ENCODE peak calls at places on chromosomes 13 and 19, in nine cellular contexts. One of them, this sample, is unnamed.

GRCh38 chr13:32323912-32324311 is 8.6 kb downstream of the BRCA2 start:
- DNase-seq in DMS 273 treated with DMSO at 0.1 percent for 48 hours: no peak
- DNase-seq in AG04449: no peak
- DNase-seq in GM23338: no peak
- DNase-seq in activated CD4-positive, alpha-beta T cell treated with anti-CD3 and anti-CD28 coated beads, Interleukin-2, amount 50 U/mL, for 24 hours: no peak
- DNase-seq in B cell: no peak
- DNase-seq in C1 segment of cervical spinal cord: no peak
- DNase-seq in left colon: no peak
- DNase-seq in endodermal cell: no peak
- DNase-seq in this sample: no peak

GRCh38 chr19:10428996-10429381 is 8.7 kb downstream of the PDE4A start:
- DNase-seq in DMS 273 treated with DMSO at 0.1 percent for 48 hours: no peak
- DNase-seq in AG04449: no peak
- DNase-seq in GM23338: no peak
- DNase-seq in activated CD4-positive, alpha-beta T cell treated with anti-CD3 and anti-CD28 coated beads, Interleukin-2, amount 50 U/mL, for 24 hours: no peak
- DNase-seq in B cell: no peak
- DNase-seq in C1 segment of cervical spinal cord: no peak
- DNase-seq in left colon: no peak
- DNase-seq in endodermal cell: no peak
- DNase-seq in this sample: no peak

GRCh38 chr13:26062853-26063444 is 11.1 kb upstream of the SHISA2 start:
- DNase-seq in DMS 273 treated with DMSO at 0.1 percent for 48 hours: no peak
- DNase-seq in AG04449: no peak
- DNase-seq in GM23338: peak; percentile 74
- DNase-seq in activated CD4-positive, alpha-beta T cell treated with anti-CD3 and anti-CD28 coated beads, Interleukin-2, amount 50 U/mL, for 24 hours: no peak
- DNase-seq in B cell: no peak
- DNase-seq in C1 segment of cervical spinal cord: peak; percentile 21
- DNase-seq in left colon: no peak
- DNase-seq in endodermal cell: peak; percentile 68
- DNase-seq in this sample: no peak

GRCh38 chr13:113155201-113155600 is 3.2 kb upstream of the PROZ start:
- DNase-seq in DMS 273 treated with DMSO at 0.1 percent for 48 hours: no peak
- DNase-seq in AG04449: no peak
- DNase-seq in GM23338: no peak
- DNase-seq in activated CD4-positive, alpha-beta T cell treated with anti-CD3 and anti-CD28 coated beads, Interleukin-2, amount 50 U/mL, for 24 hours: no peak
- DNase-seq in B cell: no peak
- DNase-seq in C1 segment of cervical spinal cord: no peak
- DNase-seq in left colon: no peak
- DNase-seq in endodermal cell: peak; percentile 41
- DNase-seq in this sample: peak; percentile 6

GRCh38 chr13:105937451-105937850 is 598.0 kb downstream of the EFNB2 start:
- DNase-seq in DMS 273 treated with DMSO at 0.1 percent for 48 hours: peak; percentile 46
- DNase-seq in AG04449: no peak
- DNase-seq in GM23338: peak; percentile 32
- DNase-seq in activated CD4-positive, alpha-beta T cell treated with anti-CD3 and anti-CD28 coated beads, Interleukin-2, amount 50 U/mL, for 24 hours: no peak
- DNase-seq in B cell: no peak
- DNase-seq in C1 segment of cervical spinal cord: no peak
- DNase-seq in left colon: no peak
- DNase-seq in endodermal cell: no peak
- DNase-seq in this sample: no peak

GRCh38 chr19:46624958-46625661 is at the start of gene PTGIR:
- DNase-seq in DMS 273 treated with DMSO at 0.1 percent for 48 hours: no peak
- DNase-seq in AG04449: no peak
- DNase-seq in GM23338: peak; percentile 40
- DNase-seq in activated CD4-positive, alpha-beta T cell treated with anti-CD3 and anti-CD28 coated beads, Interleukin-2, amount 50 U/mL, for 24 hours: no peak
- DNase-seq in B cell: peak; percentile 50
- DNase-seq in C1 segment of cervical spinal cord: no peak
- DNase-seq in left colon: peak; percentile 44
- DNase-seq in endodermal cell: no peak
- DNase-seq in this sample: no peak

GRCh38 chr13:21445759-21446158 is 13.3 kb downstream of the ZDHHC20 start:
- DNase-seq in DMS 273 treated with DMSO at 0.1 percent for 48 hours: no peak
- DNase-seq in AG04449: no peak
- DNase-seq in GM23338: peak; percentile 32
- DNase-seq in activated CD4-positive, alpha-beta T cell treated with anti-CD3 and anti-CD28 coated beads, Interleukin-2, amount 50 U/mL, for 24 hours: no peak
- DNase-seq in B cell: no peak
- DNase-seq in C1 segment of cervical spinal cord: no peak
- DNase-seq in left colon: no peak
- DNase-seq in endodermal cell: no peak
- DNase-seq in this sample: no peak

GRCh38 chr19:21052902-21053301 is 29.1 kb upstream of the ZNF714 start:
- DNase-seq in DMS 273 treated with DMSO at 0.1 percent for 48 hours: no peak
- DNase-seq in AG04449: no peak
- DNase-seq in GM23338: no peak
- DNase-seq in activated CD4-positive, alpha-beta T cell treated with anti-CD3 and anti-CD28 coated beads, Interleukin-2, amount 50 U/mL, for 24 hours: no peak
- DNase-seq in B cell: no peak
- DNase-seq in C1 segment of cervical spinal cord: no peak
- DNase-seq in left colon: no peak
- DNase-seq in endodermal cell: no peak
- DNase-seq in this sample: no peak

GRCh38 chr13:38340624-38341023 is 9.0 kb upstream of the UFM1 start:
- DNase-seq in DMS 273 treated with DMSO at 0.1 percent for 48 hours: no peak
- DNase-seq in AG04449: no peak
- DNase-seq in GM23338: no peak
- DNase-seq in activated CD4-positive, alpha-beta T cell treated with anti-CD3 and anti-CD28 coated beads, Interleukin-2, amount 50 U/mL, for 24 hours: no peak
- DNase-seq in B cell: no peak
- DNase-seq in C1 segment of cervical spinal cord: no peak
- DNase-seq in left colon: no peak
- DNase-seq in endodermal cell: no peak
- DNase-seq in this sample: no peak

GRCh38 chr13:67123165-67123564 is 107.0 kb downstream of the PCDH9 start:
- DNase-seq in DMS 273 treated with DMSO at 0.1 percent for 48 hours: no peak
- DNase-seq in AG04449: no peak
- DNase-seq in GM23338: no peak
- DNase-seq in activated CD4-positive, alpha-beta T cell treated with anti-CD3 and anti-CD28 coated beads, Interleukin-2, amount 50 U/mL, for 24 hours: no peak
- DNase-seq in B cell: no peak
- DNase-seq in C1 segment of cervical spinal cord: no peak
- DNase-seq in left colon: peak; percentile 12
- DNase-seq in endodermal cell: no peak
- DNase-seq in this sample: no peak

GRCh38 chr13:19071161-19071936 is 110.3 kb downstream of the TUBA3C start:
- DNase-seq in DMS 273 treated with DMSO at 0.1 percent for 48 hours: no peak
- DNase-seq in AG04449: no peak
- DNase-seq in GM23338: no peak
- DNase-seq in activated CD4-positive, alpha-beta T cell treated with anti-CD3 and anti-CD28 coated beads, Interleukin-2, amount 50 U/mL, for 24 hours: no peak
- DNase-seq in B cell: no peak
- DNase-seq in C1 segment of cervical spinal cord: no peak
- DNase-seq in left colon: no peak
- DNase-seq in endodermal cell: no peak
- DNase-seq in this sample: no peak

GRCh38 chr19:12766051-12766521 is 9.3 kb downstream of the HOOK2 start:
- DNase-seq in DMS 273 treated with DMSO at 0.1 percent for 48 hours: peak; percentile 27
- DNase-seq in AG04449: no peak
- DNase-seq in GM23338: peak; percentile 88
- DNase-seq in activated CD4-positive, alpha-beta T cell treated with anti-CD3 and anti-CD28 coated beads, Interleukin-2, amount 50 U/mL, for 24 hours: no peak
- DNase-seq in B cell: peak; percentile 89
- DNase-seq in C1 segment of cervical spinal cord: no peak
- DNase-seq in left colon: peak; percentile 93
- DNase-seq in endodermal cell: peak; percentile 95
- DNase-seq in this sample: peak; percentile 80

GRCh38 chr19:3700242-3701032 is at the start of gene PIP5K1C:
- DNase-seq in DMS 273 treated with DMSO at 0.1 percent for 48 hours: peak; percentile 63
- DNase-seq in AG04449: no peak
- DNase-seq in GM23338: peak; percentile 94
- DNase-seq in activated CD4-positive, alpha-beta T cell treated with anti-CD3 and anti-CD28 coated beads, Interleukin-2, amount 50 U/mL, for 24 hours: peak; percentile 85
- DNase-seq in B cell: peak; percentile 100
- DNase-seq in C1 segment of cervical spinal cord: peak; percentile 85
- DNase-seq in left colon: peak; percentile 95
- DNase-seq in endodermal cell: peak; percentile 96
- DNase-seq in this sample: peak; percentile 89

GRCh38 chr13:75740008-75740407 is 103.9 kb downstream of the LMO7 start:
- DNase-seq in DMS 273 treated with DMSO at 0.1 percent for 48 hours: no peak
- DNase-seq in AG04449: no peak
- DNase-seq in GM23338: no peak
- DNase-seq in activated CD4-positive, alpha-beta T cell treated with anti-CD3 and anti-CD28 coated beads, Interleukin-2, amount 50 U/mL, for 24 hours: no peak
- DNase-seq in B cell: no peak
- DNase-seq in C1 segment of cervical spinal cord: no peak
- DNase-seq in left colon: no peak
- DNase-seq in endodermal cell: no peak
- DNase-seq in this sample: no peak

GRCh38 chr19:47598407-47599349 is 10.3 kb upstream of the BICRA start:
- DNase-seq in DMS 273 treated with DMSO at 0.1 percent for 48 hours: no peak
- DNase-seq in AG04449: peak; percentile 87
- DNase-seq in GM23338: peak; percentile 97
- DNase-seq in activated CD4-positive, alpha-beta T cell treated with anti-CD3 and anti-CD28 coated beads, Interleukin-2, amount 50 U/mL, for 24 hours: no peak
- DNase-seq in B cell: no peak
- DNase-seq in C1 segment of cervical spinal cord: peak; percentile 5
- DNase-seq in left colon: peak; percentile 30
- DNase-seq in endodermal cell: peak; percentile 91
- DNase-seq in this sample: no peak

GRCh38 chr13:34939771-34940170 is 2.3 kb upstream of the NBEA start:
- DNase-seq in DMS 273 treated with DMSO at 0.1 percent for 48 hours: no peak
- DNase-seq in AG04449: no peak
- DNase-seq in GM23338: no peak
- DNase-seq in activated CD4-positive, alpha-beta T cell treated with anti-CD3 and anti-CD28 coated beads, Interleukin-2, amount 50 U/mL, for 24 hours: no peak
- DNase-seq in B cell: no peak
- DNase-seq in C1 segment of cervical spinal cord: no peak
- DNase-seq in left colon: no peak
- DNase-seq in endodermal cell: no peak
- DNase-seq in this sample: no peak

This sample was measured in dorsolateral prefrontal cortex.